ENCODE peak calls at places on chromosomes 7 and 10, in five cellular contexts. One of them, this sample, is unnamed.
A peak's percentile ranks its signal among the peaks of the same experiment; 100 is the strongest.

GRCh38 chr7:79622781-79623180 is 169.3 kb upstream of the MAGI2 start:
- DNase-seq in B cell: no peak
- DNase-seq in stimulated activated CD4-positive, alpha-beta T cell treated with anti-CD3 and anti-CD28 coated beads, Interleukin-12 subunit alpha, Interleukin-12 subunit beta, amount 100 ng/mL, for 48 hours: no peak
- DNase-seq in T-cell: no peak
- DNase-seq in T-helper 9 cell: no peak
- DNase-seq in this sample: no peak

GRCh38 chr10:12241810-12242529 is 46.0 kb downstream of the CDC123 start:
- DNase-seq in T-helper 9 cell: no peak
- DNase-seq in stimulated activated CD4-positive, alpha-beta T cell treated with anti-CD3 and anti-CD28 coated beads, Interleukin-12 subunit alpha, Interleukin-12 subunit beta, amount 100 ng/mL, for 48 hours: peak; percentile 61
- DNase-seq in B cell: no peak
- DNase-seq in T-cell: no peak
- DNase-seq in this sample: peak; percentile 17

GRCh38 chr7:142867398-142868187 is 12.7 kb downstream of the EPHB6 start:
- DNase-seq in stimulated activated CD4-positive, alpha-beta T cell treated with anti-CD3 and anti-CD28 coated beads, Interleukin-12 subunit alpha, Interleukin-12 subunit beta, amount 100 ng/mL, for 48 hours: no peak
- DNase-seq in T-cell: peak; percentile 5
- DNase-seq in T-helper 9 cell: no peak
- DNase-seq in B cell: no peak
- DNase-seq in this sample: no peak

GRCh38 chr10:100508691-100509150 is 10.9 kb downstream of the SEC31B start:
- DNase-seq in stimulated activated CD4-positive, alpha-beta T cell treated with anti-CD3 and anti-CD28 coated beads, Interleukin-12 subunit alpha, Interleukin-12 subunit beta, amount 100 ng/mL, for 48 hours: peak; percentile 71
- DNase-seq in T-helper 9 cell: no peak
- DNase-seq in T-cell: peak; percentile 42
- DNase-seq in B cell: no peak
- DNase-seq in this sample: no peak

GRCh38 chr7:150955519-150956394 is 22.4 kb downstream of the KCNH2 start:
- DNase-seq in T-helper 9 cell: no peak
- DNase-seq in stimulated activated CD4-positive, alpha-beta T cell treated with anti-CD3 and anti-CD28 coated beads, Interleukin-12 subunit alpha, Interleukin-12 subunit beta, amount 100 ng/mL, for 48 hours: no peak
- DNase-seq in B cell: no peak
- DNase-seq in T-cell: no peak
- DNase-seq in this sample: no peak

GRCh38 chr7:100509213-100509612 is 25.5 kb downstream of the NYAP1 start:
- DNase-seq in stimulated activated CD4-positive, alpha-beta T cell treated with anti-CD3 and anti-CD28 coated beads, Interleukin-12 subunit alpha, Interleukin-12 subunit beta, amount 100 ng/mL, for 48 hours: no peak
- DNase-seq in B cell: no peak
- DNase-seq in T-cell: no peak
- DNase-seq in T-helper 9 cell: no peak
- DNase-seq in this sample: no peak

GRCh38 chr10:110138197-110138812 is 69.1 kb upstream of the MXI1 start:
- DNase-seq in T-cell: no peak
- DNase-seq in B cell: no peak
- DNase-seq in stimulated activated CD4-positive, alpha-beta T cell treated with anti-CD3 and anti-CD28 coated beads, Interleukin-12 subunit alpha, Interleukin-12 subunit beta, amount 100 ng/mL, for 48 hours: no peak
- DNase-seq in T-helper 9 cell: no peak
- DNase-seq in this sample: peak; percentile 60

GRCh38 chr10:24642921-24643678 is 80.6 kb downstream of the ARHGAP21 start:
- DNase-seq in T-cell: no peak
- DNase-seq in B cell: no peak
- DNase-seq in T-helper 9 cell: no peak
- DNase-seq in stimulated activated CD4-positive, alpha-beta T cell treated with anti-CD3 and anti-CD28 coated beads, Interleukin-12 subunit alpha, Interleukin-12 subunit beta, amount 100 ng/mL, for 48 hours: peak; percentile 25
- DNase-seq in this sample: no peak

GRCh38 chr7:1679326-1679965 is 9.4 kb downstream of the ELFN1 start:
- DNase-seq in T-cell: peak; percentile 23
- DNase-seq in T-helper 9 cell: no peak
- DNase-seq in stimulated activated CD4-positive, alpha-beta T cell treated with anti-CD3 and anti-CD28 coated beads, Interleukin-12 subunit alpha, Interleukin-12 subunit beta, amount 100 ng/mL, for 48 hours: no peak
- DNase-seq in B cell: no peak
- DNase-seq in this sample: no peak

GRCh38 chr10:35223016-35223415 is 96.4 kb downstream of the CREM start:
- DNase-seq in T-helper 9 cell: no peak
- DNase-seq in B cell: no peak
- DNase-seq in stimulated activated CD4-positive, alpha-beta T cell treated with anti-CD3 and anti-CD28 coated beads, Interleukin-12 subunit alpha, Interleukin-12 subunit beta, amount 100 ng/mL, for 48 hours: no peak
- DNase-seq in T-cell: no peak
- DNase-seq in this sample: no peak

GRCh38 chr10:97705006-97705670 is 8.4 kb upstream of the MARVELD1 start:
- DNase-seq in B cell: no peak
- DNase-seq in T-helper 9 cell: no peak
- DNase-seq in stimulated activated CD4-positive, alpha-beta T cell treated with anti-CD3 and anti-CD28 coated beads, Interleukin-12 subunit alpha, Interleukin-12 subunit beta, amount 100 ng/mL, for 48 hours: no peak
- DNase-seq in T-cell: no peak
- DNase-seq in this sample: no peak

GRCh38 chr7:138943061-138943460 is 38.1 kb downstream of the KIAA1549 start:
- DNase-seq in stimulated activated CD4-positive, alpha-beta T cell treated with anti-CD3 and anti-CD28 coated beads, Interleukin-12 subunit alpha, Interleukin-12 subunit beta, amount 100 ng/mL, for 48 hours: no peak
- DNase-seq in T-helper 9 cell: no peak
- DNase-seq in T-cell: no peak
- DNase-seq in B cell: no peak
- DNase-seq in this sample: no peak

GRCh38 chr10:127085957-127086356 is 110.4 kb downstream of the INSYN2A start:
- DNase-seq in T-helper 9 cell: no peak
- DNase-seq in stimulated activated CD4-positive, alpha-beta T cell treated with anti-CD3 and anti-CD28 coated beads, Interleukin-12 subunit alpha, Interleukin-12 subunit beta, amount 100 ng/mL, for 48 hours: no peak
- DNase-seq in B cell: no peak
- DNase-seq in T-cell: no peak
- DNase-seq in this sample: no peak

GRCh38 chr7:103048833-103049232 is 25.8 kb downstream of the FBXL13 start:
- DNase-seq in T-helper 9 cell: no peak
- DNase-seq in stimulated activated CD4-positive, alpha-beta T cell treated with anti-CD3 and anti-CD28 coated beads, Interleukin-12 subunit alpha, Interleukin-12 subunit beta, amount 100 ng/mL, for 48 hours: no peak
- DNase-seq in B cell: no peak
- DNase-seq in T-cell: no peak
- DNase-seq in this sample: peak; percentile 15

GRCh38 chr7:148485618-148486017 is 104.9 kb upstream of the C7orf33 start:
- DNase-seq in stimulated activated CD4-positive, alpha-beta T cell treated with anti-CD3 and anti-CD28 coated beads, Interleukin-12 subunit alpha, Interleukin-12 subunit beta, amount 100 ng/mL, for 48 hours: no peak
- DNase-seq in T-cell: no peak
- DNase-seq in T-helper 9 cell: no peak
- DNase-seq in B cell: no peak
- DNase-seq in this sample: no peak

GRCh38 chr7:92682767-92683539 is 92.8 kb upstream of the FAM133B start:
- DNase-seq in T-cell: no peak
- DNase-seq in stimulated activated CD4-positive, alpha-beta T cell treated with anti-CD3 and anti-CD28 coated beads, Interleukin-12 subunit alpha, Interleukin-12 subunit beta, amount 100 ng/mL, for 48 hours: no peak
- DNase-seq in B cell: no peak
- DNase-seq in T-helper 9 cell: no peak
- DNase-seq in this sample: no peak